ENCODE peak calls at places on chromosomes 7 and 10, in seven cellular contexts. T, X, A, E, D, K and B are unnamed samples.
A peak's percentile ranks its signal among the peaks of the same experiment; 100 is the strongest.

GRCh38 chr10:113001599-113002448 is 51.8 kb downstream of the TCF7L2 start:
- DNase-seq in K (no peak), D (no peak), E (no peak), A (no peak), T (no peak), X (no peak), B (no peak)

GRCh38 chr7:75662579-75663301 is 76.0 kb downstream of the HIP1 start:
- DNase-seq in D (no peak), X (no peak), E (no peak), T (no peak), A (no peak), K (no peak), B (no peak)

GRCh38 chr10:124983321-124983720 is 41.4 kb downstream of the ZRANB1 start:
- DNase-seq in T (no peak), K (no peak), X (no peak), E (no peak), A (no peak), D (no peak), B (no peak)

GRCh38 chr10:46556515-46557318 is at the start of gene GPRIN2:
- DNase-seq in D (no peak), K (no peak), E (no peak), A (peak; percentile 72), X (no peak), T (peak; percentile 9), B (peak; percentile 50)

GRCh38 chr10:22010973-22011408 is 7.5 kb upstream of the DNAJC1 start:
- DNase-seq in K (no peak), T (no peak), D (no peak), E (no peak), A (no peak), X (no peak), B (no peak)

GRCh38 chr7:150727381-150727780 is 9.8 kb upstream of the GIMAP5 start:
- DNase-seq in A (no peak), E (no peak), T (no peak), X (no peak), D (no peak), K (no peak), B (no peak)

GRCh38 chr10:110206988-110207804 is at the start of gene MXI1:
- DNase-seq in X (peak; percentile 71), D (no peak), K (no peak), A (peak; percentile 87), E (peak; percentile 54), T (peak; percentile 61), B (no peak)

GRCh38 chr10:56622335-56622973 is 261.4 kb upstream of the ZWINT start:
- DNase-seq in X (no peak), K (no peak), E (no peak), D (no peak), T (no peak), A (no peak), B (no peak)

GRCh38 chr10:13092446-13093102 is 7.4 kb upstream of the OPTN start:
- DNase-seq in X (no peak), D (no peak), T (no peak), E (no peak), K (no peak), A (no peak), B (no peak)

GRCh38 chr10:99917963-99918825 is 91.6 kb downstream of the DNMBP start:
- DNase-seq in X (peak; percentile 41), T (no peak), A (peak; percentile 73), E (no peak), D (no peak), K (peak; percentile 1), B (no peak)

GRCh38 chr7:6395898-6396582 is 51.7 kb downstream of the DAGLB start:
- DNase-seq in X (no peak), T (no peak), A (no peak), E (no peak), K (no peak), D (no peak), B (peak; percentile 61)

GRCh38 chr10:3467052-3467906 is 294.7 kb upstream of the PITRM1 start:
- DNase-seq in E (no peak), K (no peak), A (peak; percentile 88), D (peak; percentile 88), T (no peak), X (peak; percentile 81), B (no peak)

GRCh38 chr7:16660702-16661464 is 14.9 kb downstream of the BZW2 start:
- DNase-seq in X (no peak), T (no peak), E (no peak), D (no peak), K (no peak), A (no peak), B (no peak)

GRCh38 chr7:38020134-38020533 is 99.7 kb downstream of the EPDR1 start:
- DNase-seq in D (peak; percentile 39), K (no peak), X (no peak), A (no peak), T (no peak), E (no peak), B (no peak)

GRCh38 chr7:113015038-113015645 is 71.5 kb downstream of the GPR85 start:
- DNase-seq in K (no peak), E (no peak), D (no peak), A (no peak), X (no peak), T (no peak), B (no peak)

GRCh38 chr7:48636391-48637015 is 287.8 kb upstream of the CDC14C start:
- DNase-seq in X (no peak), T (no peak), A (no peak), D (no peak), K (no peak), E (no peak), B (no peak)

GRCh38 chr7:73329861-73330581 is 2.1 kb downstream of the FKBP6 start:
- DNase-seq in T (no peak), E (no peak), A (no peak), X (no peak), D (no peak), K (no peak), B (no peak)

GRCh38 chr7:151863386-151864079 is 13.4 kb downstream of the PRKAG2 start:
- DNase-seq in D (no peak), K (no peak), E (no peak), T (no peak), A (no peak), X (no peak), B (no peak)

GRCh38 chr10:103241262-103242011 is 4.2 kb upstream of the RPEL1 start:
- DNase-seq in D (no peak), K (no peak), A (no peak), X (no peak), E (no peak), T (no peak), B (peak; percentile 78)

GRCh38 chr7:43302211-43302711 is 189.8 kb downstream of the HECW1 start:
- DNase-seq in E (no peak), K (no peak), D (no peak), A (no peak), X (no peak), T (peak; percentile 46), B (no peak)

GRCh38 chr7:47488205-47488968 is 93.5 kb downstream of the TNS3 start:
- DNase-seq in E (no peak), X (no peak), K (no peak), T (no peak), A (peak; percentile 55), D (no peak), B (no peak)

GRCh38 chr10:132527338-132528063 is 10.1 kb upstream of the INPP5A start:
- DNase-seq in E (peak; percentile 15), T (no peak), A (peak; percentile 65), K (no peak), D (no peak), X (no peak), B (no peak)

GRCh38 chr7:23712368-23713284 is 2.6 kb downstream of the STK31 start:
- DNase-seq in E (no peak), T (no peak), D (peak; percentile 23), X (no peak), K (peak; percentile 47), A (no peak), B (no peak)

GRCh38 chr7:140308060-140308459 is 90.3 kb downstream of the SLC37A3 start:
- DNase-seq in D (no peak), E (no peak), K (no peak), A (no peak), T (no peak), X (no peak), B (no peak)

GRCh38 chr10:23065549-23065948 is 29.8 kb upstream of the MSRB2 start:
- DNase-seq in A (peak; percentile 90), D (peak; percentile 35), X (peak; percentile 73), K (peak; percentile 83), E (no peak), T (no peak), B (no peak)

GRCh38 chr10:5629789-5630436 is 36.5 kb downstream of the ASB13 start:
- DNase-seq in T (peak; percentile 87), K (peak; percentile 33), E (peak; percentile 85), X (peak; percentile 74), D (peak; percentile 46), A (peak; percentile 82), B (peak; percentile 60)

GRCh38 chr7:767580-767940 is 40.5 kb upstream of the PRKAR1B start:
- DNase-seq in E (no peak), T (no peak), X (no peak), A (no peak), K (no peak), D (no peak), B (no peak)

GRCh38 chr10:71390435-71390820 is 6.3 kb upstream of the CDH23 start:
- DNase-seq in E (no peak), X (no peak), A (no peak), D (no peak), T (no peak), K (no peak), B (no peak)

GRCh38 chr7:31384461-31384860 is 43.9 kb upstream of the NEUROD6 start:
- DNase-seq in E (no peak), X (no peak), T (no peak), D (no peak), K (no peak), A (no peak), B (no peak)